ENCODE peak calls at places on chromosomes 1 and 21, in four cellular contexts. One of them, this sample, is unnamed.
A peak's percentile ranks its signal among the peaks of the same experiment; 100 is the strongest.

GRCh38 chr1:204348722-204349121 is 11.0 kb downstream of the PLEKHA6 start:
- DNase-seq in GM23338: peak; percentile 46
- DNase-seq in heart right ventricle: peak; percentile 91
- DNase-seq in GM06990: no peak
- DNase-seq in this sample: no peak

GRCh38 chr1:156705321-156705917 is at the start of gene CRABP2:
- DNase-seq in GM23338: peak; percentile 72
- DNase-seq in heart right ventricle: no peak
- DNase-seq in GM06990: no peak
- DNase-seq in this sample: no peak

GRCh38 chr21:36087362-36088138 is 17.7 kb downstream of the CBR1 start:
- DNase-seq in GM23338: peak; percentile 73
- DNase-seq in heart right ventricle: no peak
- DNase-seq in GM06990: no peak
- DNase-seq in this sample: peak; percentile 18

GRCh38 chr1:35398739-35399138 is 130.2 kb downstream of the ZMYM4 start:
- DNase-seq in GM23338: no peak
- DNase-seq in heart right ventricle: no peak
- DNase-seq in GM06990: no peak
- DNase-seq in this sample: no peak

GRCh38 chr1:42735477-42736105 is 4.4 kb downstream of the CLDN19 start:
- DNase-seq in GM23338: no peak
- DNase-seq in heart right ventricle: no peak
- DNase-seq in GM06990: no peak
- DNase-seq in this sample: no peak

GRCh38 chr1:228998179-228998578 is 262.9 kb downstream of the RHOU start:
- DNase-seq in GM23338: no peak
- DNase-seq in heart right ventricle: peak; percentile 52
- DNase-seq in GM06990: no peak
- DNase-seq in this sample: no peak

GRCh38 chr1:93722081-93723031 is 40.7 kb upstream of the BCAR3 start:
- DNase-seq in GM23338: peak; percentile 25
- DNase-seq in heart right ventricle: peak; percentile 80
- DNase-seq in GM06990: no peak
- DNase-seq in this sample: no peak

GRCh38 chr1:234535763-234536515 is 57.0 kb upstream of the TARBP1 start:
- DNase-seq in GM23338: no peak
- DNase-seq in heart right ventricle: peak; percentile 84
- DNase-seq in GM06990: no peak
- DNase-seq in this sample: no peak

GRCh38 chr1:179599623-179600249 is 8.1 kb downstream of the TDRD5 start:
- DNase-seq in GM23338: peak; percentile 45
- DNase-seq in heart right ventricle: no peak
- DNase-seq in GM06990: no peak
- DNase-seq in this sample: no peak

GRCh38 chr1:77100870-77101269 is 118.4 kb downstream of the PIGK start:
- DNase-seq in GM23338: no peak
- DNase-seq in heart right ventricle: no peak
- DNase-seq in GM06990: no peak
- DNase-seq in this sample: no peak

GRCh38 chr1:159763686-159764085 is 17.1 kb upstream of the DUSP23 start:
- DNase-seq in GM23338: no peak
- DNase-seq in heart right ventricle: no peak
- DNase-seq in GM06990: no peak
- DNase-seq in this sample: no peak

GRCh38 chr1:228963795-228964177 is 228.5 kb downstream of the RHOU start:
- DNase-seq in GM23338: no peak
- DNase-seq in heart right ventricle: no peak
- DNase-seq in GM06990: no peak
- DNase-seq in this sample: no peak

GRCh38 chr1:37149296-37149695 is 115.0 kb upstream of the GRIK3 start:
- DNase-seq in GM23338: no peak
- DNase-seq in heart right ventricle: no peak
- DNase-seq in GM06990: no peak
- DNase-seq in this sample: no peak

GRCh38 chr1:9700340-9700739 is 48.8 kb downstream of the PIK3CD start:
- DNase-seq in GM23338: no peak
- DNase-seq in heart right ventricle: no peak
- DNase-seq in GM06990: no peak
- DNase-seq in this sample: no peak

GRCh38 chr1:172360960-172361359 is 59.5 kb upstream of the C1orf105 start:
- DNase-seq in GM23338: peak; percentile 39
- DNase-seq in heart right ventricle: no peak
- DNase-seq in GM06990: no peak
- DNase-seq in this sample: no peak

GRCh38 chr1:2916706-2917105 is 104.6 kb upstream of the ACTRT2 start:
- DNase-seq in GM23338: no peak
- DNase-seq in heart right ventricle: no peak
- DNase-seq in GM06990: no peak
- DNase-seq in this sample: no peak

GRCh38 chr1:203175237-203176181 is at the start of gene MYBPH:
- DNase-seq in GM23338: no peak
- DNase-seq in heart right ventricle: peak; percentile 22
- DNase-seq in GM06990: no peak
- DNase-seq in this sample: peak; percentile 53

GRCh38 chr1:147772540-147772939 is 12.1 kb upstream of the GJA5 start:
- DNase-seq in GM23338: no peak
- DNase-seq in heart right ventricle: no peak
- DNase-seq in GM06990: no peak
- DNase-seq in this sample: no peak

DNA sequence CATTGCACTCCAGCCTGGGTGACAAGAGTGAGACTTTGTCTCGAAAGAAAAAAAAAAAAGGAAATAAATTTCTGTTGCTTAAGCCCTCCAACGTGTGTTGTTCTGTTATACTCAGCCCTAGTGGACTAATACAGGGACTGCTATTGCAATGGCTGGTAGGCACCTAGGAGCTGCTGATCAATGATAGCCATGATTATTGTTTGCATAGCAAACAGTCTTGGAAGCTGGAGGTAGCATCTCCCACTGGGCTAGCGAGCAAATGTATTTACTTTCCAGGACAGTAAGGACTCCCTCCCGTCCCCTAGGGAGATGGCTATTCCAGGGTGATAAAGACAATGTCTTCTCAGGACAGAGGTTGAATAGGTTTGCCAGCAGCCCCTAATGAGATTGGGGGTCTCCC is 13.5 kb upstream of the TNFRSF8 start:
- DNase-seq in GM23338: peak; percentile 41
- DNase-seq in heart right ventricle: no peak
- DNase-seq in GM06990: no peak
- DNase-seq in this sample: no peak
- TF ChIP-seq CTCF in GM23338: no peak
- TF ChIP-seq CTCF in heart right ventricle: no peak
- TF ChIP-seq CTCF in GM06990: peak; percentile 20
- TF ChIP-seq CTCF in this sample: no peak

GRCh38 chr1:84946631-84947030 is 50.3 kb downstream of the MCOLN2 start:
- DNase-seq in GM23338: no peak
- DNase-seq in heart right ventricle: no peak
- DNase-seq in GM06990: no peak
- DNase-seq in this sample: no peak

GRCh38 chr1:84947536-84948410 is 49.1 kb downstream of the MCOLN2 start:
- DNase-seq in GM23338: no peak
- DNase-seq in heart right ventricle: no peak
- DNase-seq in GM06990: no peak
- DNase-seq in this sample: no peak

GRCh38 chr1:84941843-84942242 is 48.8 kb upstream of the LPAR3 start:
- DNase-seq in GM23338: no peak
- DNase-seq in heart right ventricle: no peak
- DNase-seq in GM06990: no peak
- DNase-seq in this sample: no peak

GRCh38 chr1:84940481-84940880 is 47.5 kb upstream of the LPAR3 start:
- DNase-seq in GM23338: no peak
- DNase-seq in heart right ventricle: no peak
- DNase-seq in GM06990: no peak
- DNase-seq in this sample: no peak

DNA sequence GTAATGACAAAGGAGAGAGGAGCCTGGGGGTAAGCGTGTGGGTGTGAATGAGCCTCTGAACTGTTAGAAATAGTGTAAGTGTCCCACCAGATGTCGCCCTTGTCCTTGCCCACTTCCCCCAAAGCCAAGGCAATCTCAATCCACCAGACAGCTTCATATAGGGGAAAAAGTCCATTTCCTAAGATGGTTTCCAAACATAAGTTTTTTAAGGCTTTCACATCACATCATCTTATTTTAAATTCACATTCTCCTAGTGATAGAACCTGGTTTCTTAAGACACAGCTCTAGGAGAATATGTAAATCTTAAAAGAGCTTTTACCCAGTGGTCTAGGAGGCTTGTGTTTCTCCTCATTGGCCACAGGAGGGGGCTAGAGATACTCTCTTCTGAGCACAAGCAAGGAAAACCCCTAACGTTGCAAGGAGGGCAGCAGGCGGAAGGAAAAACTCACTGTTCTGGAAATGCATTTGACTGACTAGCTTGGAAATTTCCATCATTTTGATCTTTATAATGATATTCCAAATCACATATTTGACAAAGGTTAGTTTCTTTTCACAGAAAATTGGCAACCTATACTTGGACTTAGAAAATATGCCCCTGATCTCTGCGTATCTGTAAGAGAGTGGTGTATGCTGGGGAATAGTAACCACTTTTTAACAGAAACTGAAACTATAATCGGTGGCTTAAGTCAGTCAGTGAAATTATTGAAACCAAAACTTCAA is 51.9 kb upstream of the LPAR3 start:
- DNase-seq in GM23338: peak; percentile 94
- DNase-seq in heart right ventricle: peak; percentile 79
- DNase-seq in GM06990: peak; percentile 76
- DNase-seq in this sample: peak; percentile 60
- H3K4me3 ChIP-seq in GM23338: no peak overlapping the region
- H3K4me3 ChIP-seq in heart right ventricle: no peak overlapping the region
- H3K4me3 ChIP-seq in GM06990: peak overlapping the region; percentile 16
- H3K4me3 ChIP-seq in this sample: peak overlapping the region; percentile 40

DNA sequence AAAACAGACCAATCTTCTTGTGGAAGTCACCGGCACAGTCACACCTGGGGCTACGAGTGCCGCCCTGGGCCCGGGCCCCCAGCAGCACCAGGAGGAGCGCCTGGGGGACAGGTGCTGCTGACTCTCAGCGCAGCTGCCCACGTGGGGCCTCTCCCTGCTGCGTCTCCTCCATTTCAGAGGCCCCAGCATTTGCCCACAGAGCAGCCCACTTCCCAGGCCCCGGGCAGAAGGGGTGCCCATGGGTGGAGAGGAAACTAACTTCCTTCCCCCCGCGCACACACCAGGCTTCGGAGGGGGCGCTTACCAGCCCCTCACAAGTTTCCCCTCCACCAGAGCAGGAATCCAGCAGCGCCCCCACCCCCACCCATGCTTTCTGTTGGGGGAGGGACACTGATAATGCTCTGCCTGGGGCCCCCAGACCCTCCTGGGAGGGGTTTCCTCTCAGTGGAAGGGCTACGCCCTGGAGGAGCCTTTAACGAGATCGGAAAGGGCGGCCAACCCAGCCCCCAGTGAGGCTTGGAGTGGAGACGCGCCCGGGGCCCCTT is 440 bp downstream of the TNFRSF25 start:
- DNase-seq in GM23338: no peak
- DNase-seq in heart right ventricle: no peak
- DNase-seq in GM06990: no peak
- DNase-seq in this sample: no peak
- H3K27me3 ChIP-seq in GM23338: peaks cover 5% of the 10 kb centered on the region
- H3K27me3 ChIP-seq in heart right ventricle: peaks cover 17% of the 10 kb centered on the region
- H3K27me3 ChIP-seq in GM06990: no peaks in the 10 kb centered on the region
- H3K27me3 ChIP-seq in this sample: no peaks in the 10 kb centered on the region

DNA sequence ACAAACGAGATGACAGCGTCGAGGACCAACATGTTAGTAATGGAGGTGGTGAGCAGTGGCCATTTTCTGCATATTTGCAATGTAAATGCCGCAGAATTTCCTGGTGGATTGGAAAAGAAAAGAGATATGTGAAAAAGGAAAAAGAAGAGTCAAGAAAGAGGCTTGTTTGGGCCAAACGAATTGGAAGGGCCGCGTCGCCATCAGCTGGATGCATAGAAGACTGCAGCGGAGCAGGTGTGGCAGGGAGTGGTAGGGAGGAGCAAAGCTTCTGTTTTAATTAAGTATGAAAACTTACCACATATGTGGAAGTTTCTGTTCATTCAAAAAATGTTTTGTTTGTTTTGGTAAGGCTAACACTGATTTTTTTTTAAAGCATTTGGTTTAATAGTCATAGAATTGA is 690.7 kb downstream of the NCAM2 start:
- DNase-seq in GM23338: peak; percentile 80
- DNase-seq in heart right ventricle: peak; percentile 4
- DNase-seq in GM06990: no peak
- DNase-seq in this sample: no peak
- TF ChIP-seq CTCF in GM23338: peak; percentile 74
- TF ChIP-seq CTCF in heart right ventricle: peak; percentile 30
- TF ChIP-seq CTCF in GM06990: no peak
- TF ChIP-seq CTCF in this sample: peak; percentile 13

GRCh38 chr1:168621356-168621755 is 45.0 kb downstream of the XCL1 start:
- DNase-seq in GM23338: peak; percentile 62
- DNase-seq in heart right ventricle: no peak
- DNase-seq in GM06990: no peak
- DNase-seq in this sample: no peak
- H3K4me3 ChIP-seq in GM23338: no peak overlapping the region
- H3K4me3 ChIP-seq in heart right ventricle: no peak overlapping the region
- H3K4me3 ChIP-seq in GM06990: no peak overlapping the region
- H3K4me3 ChIP-seq in this sample: no peak overlapping the region